ENCODE peak calls at places on chromosome 11, in seven cellular contexts. U, K, P, S, T, W and Q are unnamed samples.

GRCh38 chr11:92852946-92853345 is 116.5 kb upstream of the MTNR1B start:
- DNase-seq in U (peak; percentile 83), K (no peak), W (no peak), S (no peak), T (peak; percentile 17), P (no peak), Q (no peak)

GRCh38 chr11:61627831-61628753 is 47.2 kb upstream of the SYT7 start:
- DNase-seq in U (no peak), W (peak; percentile 72), T (peak; percentile 55), P (peak; percentile 73), S (peak; percentile 49), K (peak; percentile 89), Q (no peak)

GRCh38 chr11:57095896-57096295 is 85.9 kb upstream of the LRRC55 start:
- DNase-seq in P (no peak), W (no peak), T (no peak), U (no peak), S (no peak), K (no peak), Q (no peak)

GRCh38 chr11:115716577-115717214 is 212.5 kb upstream of the CADM1 start:
- DNase-seq in P (no peak), W (peak; percentile 33), T (no peak), U (no peak), K (no peak), S (no peak), Q (no peak)

GRCh38 chr11:68889948-68890446 is 13.6 kb downstream of the MRPL21 start:
- DNase-seq in W (peak; percentile 76), U (no peak), S (peak; percentile 38), P (peak; percentile 70), K (no peak), T (peak; percentile 57), Q (peak; percentile 62)

GRCh38 chr11:125692887-125693286 is 12.2 kb upstream of the ACRV1 start:
- DNase-seq in T (no peak), W (no peak), P (no peak), S (no peak), U (no peak), K (no peak), Q (no peak)

GRCh38 chr11:64461081-64461480 is 102.1 kb downstream of the RPS6KA4 start:
- DNase-seq in S (no peak), U (no peak), K (no peak), W (no peak), P (no peak), T (no peak), Q (no peak)

GRCh38 chr11:66100272-66101037 is 30.4 kb downstream of the PACS1 start:
- DNase-seq in U (no peak), K (no peak), W (peak; percentile 68), S (no peak), T (peak; percentile 50), P (no peak), Q (peak; percentile 28)

GRCh38 chr11:60378359-60378758 is at the start of gene MS4A7:
- DNase-seq in T (no peak), P (no peak), U (no peak), W (peak; percentile 28), K (peak; percentile 68), S (no peak), Q (no peak)

GRCh38 chr11:77423624-77424023 is 50.3 kb downstream of the PAK1 start:
- DNase-seq in U (no peak), W (no peak), T (no peak), S (no peak), P (no peak), K (no peak), Q (no peak)

GRCh38 chr11:61551630-61552029 is 29.2 kb downstream of the SYT7 start:
- DNase-seq in T (peak; percentile 53), S (no peak), U (no peak), W (peak; percentile 82), K (peak; percentile 31), P (peak; percentile 50), Q (no peak)

GRCh38 chr11:134951305-134951700 is 539.3 kb upstream of the B3GAT1 start:
- DNase-seq in P (peak; percentile 78), S (no peak), W (no peak), U (no peak), K (peak; percentile 30), T (peak; percentile 80), Q (no peak)

GRCh38 chr11:117840881-117841581 is 16.5 kb upstream of the FXYD2 start:
- DNase-seq in K (no peak), P (no peak), S (no peak), T (no peak), W (peak; percentile 4), U (no peak), Q (no peak)

GRCh38 chr11:60165538-60165937 is 17.3 kb downstream of the MS4A6A start:
- DNase-seq in U (no peak), W (no peak), K (peak; percentile 35), P (no peak), T (no peak), S (no peak), Q (no peak)

GRCh38 chr11:107151158-107151557 is 132.9 kb upstream of the GUCY1A2 start:
- DNase-seq in W (no peak), P (no peak), K (no peak), S (no peak), T (no peak), U (no peak), Q (no peak)

GRCh38 chr11:94539420-94539819 is 4.3 kb upstream of the FUT4 start:
- DNase-seq in T (no peak), P (no peak), W (no peak), S (no peak), K (peak; percentile 26), U (no peak), Q (no peak)

GRCh38 chr11:79157738-79158137 is 283.1 kb downstream of the TENM4 start:
- DNase-seq in W (no peak), K (no peak), S (no peak), P (no peak), U (no peak), T (no peak), Q (no peak)

GRCh38 chr11:65613091-65613928 is 711 bp downstream of the MAP3K11 start:
- DNase-seq in U (no peak), K (peak; percentile 20), T (no peak), P (no peak), W (no peak), S (no peak), Q (no peak)

GRCh38 chr11:56849250-56849649 is 100.8 kb upstream of the OR9G4 start:
- DNase-seq in U (peak; percentile 21), W (no peak), S (no peak), T (no peak), K (no peak), P (no peak), Q (no peak)

GRCh38 chr11:13348305-13348704 is 70.7 kb downstream of the BMAL1 start:
- DNase-seq in S (no peak), T (no peak), K (no peak), P (no peak), U (no peak), W (no peak), Q (no peak)

GRCh38 chr11:65116370-65117205 is 913 bp downstream of the ZNHIT2 start:
- DNase-seq in P (peak; percentile 72), W (peak; percentile 20), T (peak; percentile 82), U (no peak), K (peak; percentile 57), S (no peak), Q (no peak)

GRCh38 chr11:11657101-11657935 is 35.5 kb upstream of the GALNT18 start:
- DNase-seq in T (no peak), U (no peak), S (no peak), W (no peak), P (no peak), K (no peak), Q (no peak)

GRCh38 chr11:34999453-34999852 is 83.0 kb downstream of the PDHX start:
- DNase-seq in S (no peak), W (no peak), P (no peak), U (no peak), K (no peak), T (no peak), Q (no peak)

GRCh38 chr11:94641167-94641761 is 74.1 kb downstream of the PIWIL4 start:
- DNase-seq in S (no peak), T (no peak), K (no peak), P (no peak), W (peak; percentile 45), U (no peak), Q (no peak)

GRCh38 chr11:41286751-41287150 is 172.7 kb downstream of the LRRC4C start:
- DNase-seq in S (no peak), P (no peak), U (no peak), W (no peak), K (no peak), T (peak; percentile 36), Q (no peak)

DNA sequence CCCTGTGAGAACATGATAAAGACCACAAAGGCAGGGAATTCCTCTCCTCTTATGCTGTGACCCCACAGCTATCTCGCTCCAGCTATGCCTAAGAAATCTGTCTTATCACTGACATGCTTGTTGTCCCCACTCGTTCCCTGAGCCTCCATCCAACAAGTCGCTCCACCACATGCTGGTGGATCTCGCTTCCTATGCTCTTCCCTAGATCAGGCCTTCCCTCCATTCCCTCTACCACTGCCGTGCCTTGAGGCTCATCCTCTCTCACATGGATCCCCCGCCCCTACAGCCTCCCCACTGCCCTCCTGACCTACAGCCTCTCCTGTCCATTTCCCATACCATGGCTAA is 1.4 kb upstream of the DGAT2 start:
- DNase-seq in W (no peak), U (no peak), S (no peak), P (no peak), T (no peak), K (no peak), Q (no peak)
- H3K36me3 ChIP-seq in W (no peaks in the 10 kb centered on the region), U (no peaks in the 10 kb centered on the region), S (no peaks in the 10 kb centered on the region), P (no peaks in the 10 kb centered on the region), T (no peaks in the 10 kb centered on the region), K (no peaks in the 10 kb centered on the region), Q (no peaks in the 10 kb centered on the region)

GRCh38 chr11:1637628-1638027 is 8.1 kb downstream of the KRTAP5-5 start:
- DNase-seq in W (no peak), T (no peak), S (no peak), U (no peak), P (no peak), K (no peak), Q (no peak)

GRCh38 chr11:1639102-1639620 is 9.6 kb downstream of the KRTAP5-5 start:
- DNase-seq in U (no peak), W (peak; percentile 75), K (no peak), T (no peak), P (no peak), S (no peak), Q (no peak)

GRCh38 chr11:1638344-1638743 is 8.8 kb downstream of the KRTAP5-5 start:
- DNase-seq in T (no peak), P (no peak), S (no peak), U (no peak), K (no peak), W (no peak), Q (no peak)

GRCh38 chr11:1633864-1634263 is 4.3 kb downstream of the KRTAP5-5 start:
- DNase-seq in U (no peak), W (no peak), S (no peak), T (no peak), K (no peak), P (no peak), Q (no peak)

GRCh38 chr11:1636291-1636950 is 6.8 kb downstream of the KRTAP5-5 start:
- DNase-seq in T (no peak), U (no peak), K (no peak), S (no peak), P (no peak), W (no peak), Q (no peak)
- H3K4me3 ChIP-seq in T (no peak overlapping the region), U (no peak overlapping the region), K (no peak overlapping the region), S (no peak overlapping the region), P (no peak overlapping the region), W (no peak overlapping the region), Q (no peak overlapping the region)

GRCh38 chr11:74237541-74237940 is 66.5 kb downstream of the PPME1 start:
- DNase-seq in U (no peak), W (no peak), S (no peak), T (no peak), K (no peak), P (peak; percentile 4), Q (no peak)
- H3K36me3 ChIP-seq in U (peaks cover 6% of the 10 kb centered on the region), W (peaks cover 81% of the 10 kb centered on the region), S (peaks cover 55% of the 10 kb centered on the region), T (no peaks in the 10 kb centered on the region), K (peaks cover 45% of the 10 kb centered on the region), P (peaks cover 16% of the 10 kb centered on the region), Q (no peaks in the 10 kb centered on the region)

GRCh38 chr11:110186867-110187266 is 93.7 kb downstream of the ZC3H12C start:
- DNase-seq in U (no peak), S (no peak), T (no peak), P (no peak), W (no peak), K (no peak), Q (no peak)
- H3K4me3 ChIP-seq in U (no peak overlapping the region), S (no peak overlapping the region), T (no peak overlapping the region), P (no peak overlapping the region), W (no peak overlapping the region), K (no peak overlapping the region), Q (no peak overlapping the region)